ENCODE peak calls at places on chromosomes 5 and 9, in six cellular contexts. One of them, this sample, is unnamed.

GRCh38 chr5:40904205-40904993 is 4.9 kb upstream of the C7 start:
- DNase-seq in endothelial cell: peak; percentile 66
- DNase-seq in right atrium auricular region: peak; percentile 73
- DNase-seq in AG04450: peak; percentile 65
- DNase-seq in upper lobe of right lung: no peak
- DNase-seq in CD4-positive, alpha-beta T cell: no peak
- DNase-seq in this sample: no peak

GRCh38 chr9:693460-694390 is 147.8 kb upstream of the DMRT1 start:
- DNase-seq in endothelial cell: no peak
- DNase-seq in right atrium auricular region: peak; percentile 78
- DNase-seq in AG04450: peak; percentile 57
- DNase-seq in upper lobe of right lung: no peak
- DNase-seq in CD4-positive, alpha-beta T cell: no peak
- DNase-seq in this sample: no peak

GRCh38 chr9:93091453-93092081 is 4.5 kb upstream of the CARD19 start:
- DNase-seq in endothelial cell: no peak
- DNase-seq in right atrium auricular region: peak; percentile 51
- DNase-seq in AG04450: peak; percentile 62
- DNase-seq in upper lobe of right lung: peak; percentile 63
- DNase-seq in CD4-positive, alpha-beta T cell: peak; percentile 58
- DNase-seq in this sample: no peak

GRCh38 chr5:52725065-52725746 is 62.5 kb upstream of the ITGA1 start:
- DNase-seq in endothelial cell: no peak
- DNase-seq in right atrium auricular region: no peak
- DNase-seq in AG04450: no peak
- DNase-seq in upper lobe of right lung: no peak
- DNase-seq in CD4-positive, alpha-beta T cell: no peak
- DNase-seq in this sample: no peak

GRCh38 chr5:145463634-145464033 is 371.5 kb downstream of the PRELID2 start:
- DNase-seq in endothelial cell: no peak
- DNase-seq in right atrium auricular region: no peak
- DNase-seq in AG04450: no peak
- DNase-seq in upper lobe of right lung: no peak
- DNase-seq in CD4-positive, alpha-beta T cell: no peak
- DNase-seq in this sample: no peak

GRCh38 chr5:82549263-82549662 is 271.1 kb upstream of the RPS23 start:
- DNase-seq in endothelial cell: no peak
- DNase-seq in right atrium auricular region: no peak
- DNase-seq in AG04450: no peak
- DNase-seq in upper lobe of right lung: no peak
- DNase-seq in CD4-positive, alpha-beta T cell: no peak
- DNase-seq in this sample: no peak

GRCh38 chr9:5857928-5858327 is 25.0 kb upstream of the ERMP1 start:
- DNase-seq in endothelial cell: no peak
- DNase-seq in right atrium auricular region: no peak
- DNase-seq in AG04450: no peak
- DNase-seq in upper lobe of right lung: no peak
- DNase-seq in CD4-positive, alpha-beta T cell: no peak
- DNase-seq in this sample: no peak

GRCh38 chr9:85228111-85228855 is 513.5 kb downstream of the AGTPBP1 start:
- DNase-seq in endothelial cell: no peak
- DNase-seq in right atrium auricular region: no peak
- DNase-seq in AG04450: no peak
- DNase-seq in upper lobe of right lung: no peak
- DNase-seq in CD4-positive, alpha-beta T cell: no peak
- DNase-seq in this sample: no peak

GRCh38 chr5:123875444-123876264 is 363.7 kb downstream of the CSNK1G3 start:
- DNase-seq in endothelial cell: peak; percentile 27
- DNase-seq in right atrium auricular region: no peak
- DNase-seq in AG04450: no peak
- DNase-seq in upper lobe of right lung: no peak
- DNase-seq in CD4-positive, alpha-beta T cell: no peak
- DNase-seq in this sample: no peak

GRCh38 chr5:150502106-150502505 is 5.8 kb upstream of the NDST1 start:
- DNase-seq in endothelial cell: no peak
- DNase-seq in right atrium auricular region: no peak
- DNase-seq in AG04450: no peak
- DNase-seq in upper lobe of right lung: no peak
- DNase-seq in CD4-positive, alpha-beta T cell: no peak
- DNase-seq in this sample: no peak

GRCh38 chr5:86879086-86879485 is 261.3 kb downstream of the COX7C start:
- DNase-seq in endothelial cell: no peak
- DNase-seq in right atrium auricular region: no peak
- DNase-seq in AG04450: no peak
- DNase-seq in upper lobe of right lung: no peak
- DNase-seq in CD4-positive, alpha-beta T cell: no peak
- DNase-seq in this sample: no peak

DNA sequence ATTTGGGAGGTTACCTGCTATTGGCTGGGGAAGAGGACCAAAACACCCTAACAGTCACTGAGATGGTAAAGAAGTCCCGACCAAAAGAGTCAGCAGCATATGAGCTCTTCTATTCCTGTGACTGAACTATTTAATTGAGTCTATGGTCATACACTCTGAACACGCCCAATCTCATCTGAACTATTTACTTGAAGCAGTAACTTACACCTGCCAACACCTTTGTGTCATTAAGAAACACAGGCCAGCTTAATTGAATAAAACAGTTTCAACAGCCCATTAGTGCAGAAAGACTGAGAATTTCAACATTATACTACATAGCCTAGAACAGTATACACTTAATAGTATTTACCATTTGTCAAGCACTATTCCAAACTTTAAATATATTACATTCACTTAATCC is 47.8 kb downstream of the NR6A1 start:
- DNase-seq in endothelial cell: no peak
- DNase-seq in right atrium auricular region: no peak
- DNase-seq in AG04450: no peak
- DNase-seq in upper lobe of right lung: no peak
- DNase-seq in CD4-positive, alpha-beta T cell: no peak
- DNase-seq in this sample: no peak
- TF ChIP-seq CTCF in endothelial cell: no peak
- TF ChIP-seq CTCF in right atrium auricular region: no peak
- TF ChIP-seq CTCF in AG04450: no peak
- TF ChIP-seq CTCF in upper lobe of right lung: no peak
- TF ChIP-seq CTCF in CD4-positive, alpha-beta T cell: no peak
- TF ChIP-seq CTCF in this sample: no peak

DNA sequence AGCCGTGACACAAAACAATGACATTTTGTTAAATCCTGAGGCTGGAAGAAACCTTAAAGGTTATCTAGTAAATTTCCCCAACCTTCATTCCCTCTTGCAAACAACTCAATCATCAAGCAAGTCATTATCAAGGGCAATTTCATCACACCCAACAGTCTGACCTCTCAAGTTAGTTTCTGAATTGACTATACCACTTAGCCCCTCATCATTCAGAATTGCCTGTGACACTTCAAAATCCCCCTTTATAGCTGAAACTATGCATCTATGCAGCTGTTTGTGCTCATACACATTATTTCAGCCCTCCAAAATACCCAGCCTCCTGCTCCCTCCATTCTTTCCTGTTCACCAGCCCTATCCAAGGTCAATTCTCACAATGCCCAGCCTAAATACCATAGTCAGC is 24.6 kb downstream of the LPAR1 start:
- DNase-seq in endothelial cell: no peak
- DNase-seq in right atrium auricular region: no peak
- DNase-seq in AG04450: no peak
- DNase-seq in upper lobe of right lung: no peak
- DNase-seq in CD4-positive, alpha-beta T cell: no peak
- DNase-seq in this sample: no peak
- TF ChIP-seq CTCF in endothelial cell: no peak
- TF ChIP-seq CTCF in right atrium auricular region: no peak
- TF ChIP-seq CTCF in AG04450: no peak
- TF ChIP-seq CTCF in upper lobe of right lung: no peak
- TF ChIP-seq CTCF in CD4-positive, alpha-beta T cell: no peak
- TF ChIP-seq CTCF in this sample: no peak

GRCh38 chr9:37262410-37262809 is 142.0 kb downstream of the ZCCHC7 start:
- DNase-seq in endothelial cell: peak; percentile 20
- DNase-seq in right atrium auricular region: no peak
- DNase-seq in AG04450: peak; percentile 6
- DNase-seq in upper lobe of right lung: no peak
- DNase-seq in CD4-positive, alpha-beta T cell: no peak
- DNase-seq in this sample: no peak
- TF ChIP-seq CTCF in endothelial cell: no peak
- TF ChIP-seq CTCF in right atrium auricular region: no peak
- TF ChIP-seq CTCF in AG04450: peak; percentile 77
- TF ChIP-seq CTCF in upper lobe of right lung: peak; percentile 17
- TF ChIP-seq CTCF in CD4-positive, alpha-beta T cell: peak; percentile 13
- TF ChIP-seq CTCF in this sample: no peak

GRCh38 chr9:131837316-131837715 is 97.4 kb upstream of the RAPGEF1 start:
- DNase-seq in endothelial cell: peak; percentile 18
- DNase-seq in right atrium auricular region: no peak
- DNase-seq in AG04450: no peak
- DNase-seq in upper lobe of right lung: no peak
- DNase-seq in CD4-positive, alpha-beta T cell: no peak
- DNase-seq in this sample: no peak
- TF ChIP-seq CTCF in endothelial cell: no peak
- TF ChIP-seq CTCF in right atrium auricular region: no peak
- TF ChIP-seq CTCF in AG04450: peak; percentile 26
- TF ChIP-seq CTCF in upper lobe of right lung: no peak
- TF ChIP-seq CTCF in CD4-positive, alpha-beta T cell: no peak
- TF ChIP-seq CTCF in this sample: no peak

DNA sequence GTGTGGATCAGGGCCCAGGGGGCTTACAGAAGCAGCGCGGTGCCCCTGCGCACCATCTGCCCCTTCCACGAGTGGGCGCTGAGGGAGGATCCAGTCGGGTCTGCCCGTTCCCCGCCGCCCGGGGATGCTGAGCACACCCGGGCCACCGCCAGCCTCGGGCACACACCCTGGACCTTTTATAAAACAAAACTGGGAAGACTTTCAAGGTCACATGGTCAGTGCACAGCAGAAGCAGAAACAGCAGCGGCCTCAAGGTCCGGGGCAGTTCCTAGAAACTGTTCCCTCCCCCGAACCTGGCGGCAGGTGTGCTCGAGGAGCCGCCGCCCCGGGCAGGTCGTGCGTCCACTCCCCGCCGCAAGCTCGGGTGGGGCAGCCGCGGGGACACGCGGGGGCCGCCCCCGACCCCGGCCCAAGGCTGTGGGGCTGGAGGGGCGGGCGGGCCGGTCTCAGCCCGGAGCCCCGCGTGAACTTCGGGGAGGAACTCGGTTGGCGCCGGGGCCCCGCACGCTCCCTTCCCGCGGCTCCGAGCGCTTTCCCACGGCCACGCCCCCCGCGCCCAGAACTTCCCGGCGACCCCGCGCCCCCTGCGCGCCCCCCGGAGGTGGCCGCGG is 619 bp upstream of the PPP1R26 start:
- DNase-seq in endothelial cell: peak; percentile 37
- DNase-seq in right atrium auricular region: peak; percentile 61
- DNase-seq in AG04450: no peak
- DNase-seq in upper lobe of right lung: peak; percentile 82
- DNase-seq in CD4-positive, alpha-beta T cell: no peak
- DNase-seq in this sample: no peak
- TF ChIP-seq CTCF in endothelial cell: no peak
- TF ChIP-seq CTCF in right atrium auricular region: no peak
- TF ChIP-seq CTCF in AG04450: peak; percentile 13
- TF ChIP-seq CTCF in upper lobe of right lung: peak; percentile 25
- TF ChIP-seq CTCF in CD4-positive, alpha-beta T cell: peak; percentile 16
- TF ChIP-seq CTCF in this sample: no peak

GRCh38 chr9:105151686-105151995 is 92.8 kb upstream of the SLC44A1 start:
- DNase-seq in endothelial cell: no peak
- DNase-seq in right atrium auricular region: no peak
- DNase-seq in AG04450: no peak
- DNase-seq in upper lobe of right lung: no peak
- DNase-seq in CD4-positive, alpha-beta T cell: no peak
- DNase-seq in this sample: no peak
- TF ChIP-seq CTCF in endothelial cell: no peak
- TF ChIP-seq CTCF in right atrium auricular region: no peak
- TF ChIP-seq CTCF in AG04450: no peak
- TF ChIP-seq CTCF in upper lobe of right lung: no peak
- TF ChIP-seq CTCF in CD4-positive, alpha-beta T cell: no peak
- TF ChIP-seq CTCF in this sample: no peak

GRCh38 chr5:73027361-73027760 is 71.5 kb downstream of the FCHO2 start:
- DNase-seq in endothelial cell: no peak
- DNase-seq in right atrium auricular region: no peak
- DNase-seq in AG04450: no peak
- DNase-seq in upper lobe of right lung: no peak
- DNase-seq in CD4-positive, alpha-beta T cell: no peak
- DNase-seq in this sample: no peak
- TF ChIP-seq CTCF in endothelial cell: peak; percentile 61
- TF ChIP-seq CTCF in right atrium auricular region: no peak
- TF ChIP-seq CTCF in AG04450: peak; percentile 15
- TF ChIP-seq CTCF in upper lobe of right lung: peak; percentile 12
- TF ChIP-seq CTCF in CD4-positive, alpha-beta T cell: no peak
- TF ChIP-seq CTCF in this sample: no peak

GRCh38 chr5:79745255-79745654 is 55.6 kb downstream of the CMYA5 start:
- DNase-seq in endothelial cell: no peak
- DNase-seq in right atrium auricular region: no peak
- DNase-seq in AG04450: no peak
- DNase-seq in upper lobe of right lung: no peak
- DNase-seq in CD4-positive, alpha-beta T cell: no peak
- DNase-seq in this sample: no peak
- TF ChIP-seq CTCF in endothelial cell: no peak
- TF ChIP-seq CTCF in right atrium auricular region: no peak
- TF ChIP-seq CTCF in AG04450: no peak
- TF ChIP-seq CTCF in upper lobe of right lung: no peak
- TF ChIP-seq CTCF in CD4-positive, alpha-beta T cell: no peak
- TF ChIP-seq CTCF in this sample: no peak

GRCh38 chr5:170849374-170849773 is 12.4 kb upstream of the RANBP17 start:
- DNase-seq in endothelial cell: no peak
- DNase-seq in right atrium auricular region: no peak
- DNase-seq in AG04450: no peak
- DNase-seq in upper lobe of right lung: no peak
- DNase-seq in CD4-positive, alpha-beta T cell: no peak
- DNase-seq in this sample: no peak
- TF ChIP-seq CTCF in endothelial cell: no peak
- TF ChIP-seq CTCF in right atrium auricular region: no peak
- TF ChIP-seq CTCF in AG04450: no peak
- TF ChIP-seq CTCF in upper lobe of right lung: no peak
- TF ChIP-seq CTCF in CD4-positive, alpha-beta T cell: no peak
- TF ChIP-seq CTCF in this sample: no peak

GRCh38 chr5:135163964-135164363 is 129.9 kb upstream of the PITX1 start:
- DNase-seq in endothelial cell: no peak
- DNase-seq in right atrium auricular region: no peak
- DNase-seq in AG04450: no peak
- DNase-seq in upper lobe of right lung: no peak
- DNase-seq in CD4-positive, alpha-beta T cell: no peak
- DNase-seq in this sample: no peak

GRCh38 chr5:135159626-135160025 is 125.6 kb upstream of the PITX1 start:
- DNase-seq in endothelial cell: no peak
- DNase-seq in right atrium auricular region: no peak
- DNase-seq in AG04450: no peak
- DNase-seq in upper lobe of right lung: no peak
- DNase-seq in CD4-positive, alpha-beta T cell: no peak
- DNase-seq in this sample: no peak

GRCh38 chr5:135160036-135160675 is 126.1 kb upstream of the PITX1 start:
- DNase-seq in endothelial cell: no peak
- DNase-seq in right atrium auricular region: no peak
- DNase-seq in AG04450: no peak
- DNase-seq in upper lobe of right lung: no peak
- DNase-seq in CD4-positive, alpha-beta T cell: no peak
- DNase-seq in this sample: no peak

GRCh38 chr5:135163391-135163790 is 129.4 kb upstream of the PITX1 start:
- DNase-seq in endothelial cell: no peak
- DNase-seq in right atrium auricular region: peak; percentile 44
- DNase-seq in AG04450: no peak
- DNase-seq in upper lobe of right lung: no peak
- DNase-seq in CD4-positive, alpha-beta T cell: no peak
- DNase-seq in this sample: no peak

GRCh38 chr5:135162661-135163265 is 128.7 kb upstream of the PITX1 start:
- DNase-seq in endothelial cell: peak; percentile 15
- DNase-seq in right atrium auricular region: peak; percentile 47
- DNase-seq in AG04450: no peak
- DNase-seq in upper lobe of right lung: no peak
- DNase-seq in CD4-positive, alpha-beta T cell: no peak
- DNase-seq in this sample: no peak
- TF ChIP-seq CTCF in endothelial cell: no peak
- TF ChIP-seq CTCF in right atrium auricular region: no peak
- TF ChIP-seq CTCF in AG04450: peak; percentile 42
- TF ChIP-seq CTCF in upper lobe of right lung: no peak
- TF ChIP-seq CTCF in CD4-positive, alpha-beta T cell: no peak
- TF ChIP-seq CTCF in this sample: no peak

This sample was measured in omental fat pad.